ENCODE peak calls at places on chromosomes 7 and 10, in seven cellular contexts. One of them, this sample, is unnamed.
A peak's percentile ranks its signal among the peaks of the same experiment; 100 is the strongest.

GRCh38 chr7:88111136-88111748 is 108.6 kb downstream of the SRI start:
- DNase-seq in HEK293T: peak; percentile 42
- DNase-seq in Calu3: no peak
- DNase-seq in stimulated activated CD8-positive, alpha-beta memory T cell treated with anti-CD3 and anti-CD28 coated beads, Interleukin-15, amount 100 ng/mL, for 4 hours: no peak
- DNase-seq in activated T-cell treated with anti-CD3 and anti-CD28 coated beads for 1 hour: no peak
- DNase-seq in activated T-helper 1 cell treated with anti-CD3 and anti-CD28 coated beads, Interleukin-2, amount 50 U/mL, for 16 hours: no peak
- DNase-seq in COR-L47: peak; percentile 23
- DNase-seq in this sample: peak; percentile 40

GRCh38 chr7:142030294-142030693 is 34.6 kb downstream of the MGAM start:
- DNase-seq in HEK293T: no peak
- DNase-seq in Calu3: no peak
- DNase-seq in stimulated activated CD8-positive, alpha-beta memory T cell treated with anti-CD3 and anti-CD28 coated beads, Interleukin-15, amount 100 ng/mL, for 4 hours: no peak
- DNase-seq in activated T-cell treated with anti-CD3 and anti-CD28 coated beads for 1 hour: no peak
- DNase-seq in activated T-helper 1 cell treated with anti-CD3 and anti-CD28 coated beads, Interleukin-2, amount 50 U/mL, for 16 hours: no peak
- DNase-seq in COR-L47: no peak
- DNase-seq in this sample: no peak

GRCh38 chr7:155198901-155199845 is 98.5 kb upstream of the INSIG1 start:
- DNase-seq in HEK293T: no peak
- DNase-seq in Calu3: no peak
- DNase-seq in stimulated activated CD8-positive, alpha-beta memory T cell treated with anti-CD3 and anti-CD28 coated beads, Interleukin-15, amount 100 ng/mL, for 4 hours: peak; percentile 32
- DNase-seq in activated T-cell treated with anti-CD3 and anti-CD28 coated beads for 1 hour: no peak
- DNase-seq in activated T-helper 1 cell treated with anti-CD3 and anti-CD28 coated beads, Interleukin-2, amount 50 U/mL, for 16 hours: no peak
- DNase-seq in COR-L47: no peak
- DNase-seq in this sample: no peak

GRCh38 chr10:25232229-25232628 is 57.4 kb downstream of the GPR158 start:
- DNase-seq in HEK293T: no peak
- DNase-seq in Calu3: no peak
- DNase-seq in stimulated activated CD8-positive, alpha-beta memory T cell treated with anti-CD3 and anti-CD28 coated beads, Interleukin-15, amount 100 ng/mL, for 4 hours: no peak
- DNase-seq in activated T-cell treated with anti-CD3 and anti-CD28 coated beads for 1 hour: no peak
- DNase-seq in activated T-helper 1 cell treated with anti-CD3 and anti-CD28 coated beads, Interleukin-2, amount 50 U/mL, for 16 hours: no peak
- DNase-seq in COR-L47: no peak
- DNase-seq in this sample: no peak

GRCh38 chr7:104627516-104627915 is 299.1 kb downstream of the LHFPL3 start:
- DNase-seq in HEK293T: peak; percentile 12
- DNase-seq in Calu3: peak; percentile 13
- DNase-seq in stimulated activated CD8-positive, alpha-beta memory T cell treated with anti-CD3 and anti-CD28 coated beads, Interleukin-15, amount 100 ng/mL, for 4 hours: no peak
- DNase-seq in activated T-cell treated with anti-CD3 and anti-CD28 coated beads for 1 hour: no peak
- DNase-seq in activated T-helper 1 cell treated with anti-CD3 and anti-CD28 coated beads, Interleukin-2, amount 50 U/mL, for 16 hours: no peak
- DNase-seq in COR-L47: no peak
- DNase-seq in this sample: peak; percentile 64

GRCh38 chr7:103811997-103812396 is 177.5 kb downstream of the RELN start:
- DNase-seq in HEK293T: no peak
- DNase-seq in Calu3: peak; percentile 3
- DNase-seq in stimulated activated CD8-positive, alpha-beta memory T cell treated with anti-CD3 and anti-CD28 coated beads, Interleukin-15, amount 100 ng/mL, for 4 hours: no peak
- DNase-seq in activated T-cell treated with anti-CD3 and anti-CD28 coated beads for 1 hour: no peak
- DNase-seq in activated T-helper 1 cell treated with anti-CD3 and anti-CD28 coated beads, Interleukin-2, amount 50 U/mL, for 16 hours: no peak
- DNase-seq in COR-L47: peak; percentile 25
- DNase-seq in this sample: peak; percentile 20

GRCh38 chr7:19969859-19970493 is 196.6 kb upstream of the TMEM196 start:
- DNase-seq in HEK293T: no peak
- DNase-seq in Calu3: peak; percentile 35
- DNase-seq in stimulated activated CD8-positive, alpha-beta memory T cell treated with anti-CD3 and anti-CD28 coated beads, Interleukin-15, amount 100 ng/mL, for 4 hours: no peak
- DNase-seq in activated T-cell treated with anti-CD3 and anti-CD28 coated beads for 1 hour: no peak
- DNase-seq in activated T-helper 1 cell treated with anti-CD3 and anti-CD28 coated beads, Interleukin-2, amount 50 U/mL, for 16 hours: no peak
- DNase-seq in COR-L47: no peak
- DNase-seq in this sample: peak; percentile 50

GRCh38 chr10:126458453-126458852 is 70.2 kb upstream of the ADAM12 start:
- DNase-seq in HEK293T: no peak
- DNase-seq in Calu3: no peak
- DNase-seq in stimulated activated CD8-positive, alpha-beta memory T cell treated with anti-CD3 and anti-CD28 coated beads, Interleukin-15, amount 100 ng/mL, for 4 hours: no peak
- DNase-seq in activated T-cell treated with anti-CD3 and anti-CD28 coated beads for 1 hour: no peak
- DNase-seq in activated T-helper 1 cell treated with anti-CD3 and anti-CD28 coated beads, Interleukin-2, amount 50 U/mL, for 16 hours: no peak
- DNase-seq in COR-L47: no peak
- DNase-seq in this sample: no peak

GRCh38 chr10:106424076-106424475 is 740.4 kb downstream of the SORCS1 start:
- DNase-seq in HEK293T: no peak
- DNase-seq in Calu3: no peak
- DNase-seq in stimulated activated CD8-positive, alpha-beta memory T cell treated with anti-CD3 and anti-CD28 coated beads, Interleukin-15, amount 100 ng/mL, for 4 hours: no peak
- DNase-seq in activated T-cell treated with anti-CD3 and anti-CD28 coated beads for 1 hour: no peak
- DNase-seq in activated T-helper 1 cell treated with anti-CD3 and anti-CD28 coated beads, Interleukin-2, amount 50 U/mL, for 16 hours: no peak
- DNase-seq in COR-L47: no peak
- DNase-seq in this sample: no peak

GRCh38 chr7:55965805-55966421 is 1.5 kb downstream of the NIPSNAP2 start:
- DNase-seq in HEK293T: no peak
- DNase-seq in Calu3: no peak
- DNase-seq in stimulated activated CD8-positive, alpha-beta memory T cell treated with anti-CD3 and anti-CD28 coated beads, Interleukin-15, amount 100 ng/mL, for 4 hours: no peak
- DNase-seq in activated T-cell treated with anti-CD3 and anti-CD28 coated beads for 1 hour: no peak
- DNase-seq in activated T-helper 1 cell treated with anti-CD3 and anti-CD28 coated beads, Interleukin-2, amount 50 U/mL, for 16 hours: no peak
- DNase-seq in COR-L47: no peak
- DNase-seq in this sample: no peak

GRCh38 chr7:50359995-50360925 is 55.7 kb downstream of the IKZF1 start:
- DNase-seq in HEK293T: no peak
- DNase-seq in Calu3: no peak
- DNase-seq in stimulated activated CD8-positive, alpha-beta memory T cell treated with anti-CD3 and anti-CD28 coated beads, Interleukin-15, amount 100 ng/mL, for 4 hours: peak; percentile 87
- DNase-seq in activated T-cell treated with anti-CD3 and anti-CD28 coated beads for 1 hour: peak; percentile 61
- DNase-seq in activated T-helper 1 cell treated with anti-CD3 and anti-CD28 coated beads, Interleukin-2, amount 50 U/mL, for 16 hours: peak; percentile 59
- DNase-seq in COR-L47: no peak
- DNase-seq in this sample: peak; percentile 24

GRCh38 chr10:18099420-18099819 is 40.8 kb upstream of the CACNB2 start:
- DNase-seq in HEK293T: no peak
- DNase-seq in Calu3: no peak
- DNase-seq in stimulated activated CD8-positive, alpha-beta memory T cell treated with anti-CD3 and anti-CD28 coated beads, Interleukin-15, amount 100 ng/mL, for 4 hours: no peak
- DNase-seq in activated T-cell treated with anti-CD3 and anti-CD28 coated beads for 1 hour: no peak
- DNase-seq in activated T-helper 1 cell treated with anti-CD3 and anti-CD28 coated beads, Interleukin-2, amount 50 U/mL, for 16 hours: no peak
- DNase-seq in COR-L47: no peak
- DNase-seq in this sample: no peak

GRCh38 chr10:28845009-28845682 is 167.8 kb downstream of the BAMBI start:
- DNase-seq in HEK293T: no peak
- DNase-seq in Calu3: no peak
- DNase-seq in stimulated activated CD8-positive, alpha-beta memory T cell treated with anti-CD3 and anti-CD28 coated beads, Interleukin-15, amount 100 ng/mL, for 4 hours: no peak
- DNase-seq in activated T-cell treated with anti-CD3 and anti-CD28 coated beads for 1 hour: no peak
- DNase-seq in activated T-helper 1 cell treated with anti-CD3 and anti-CD28 coated beads, Interleukin-2, amount 50 U/mL, for 16 hours: no peak
- DNase-seq in COR-L47: no peak
- DNase-seq in this sample: no peak

GRCh38 chr10:33981301-33981700 is 646.8 kb upstream of the NRP1 start:
- DNase-seq in HEK293T: no peak
- DNase-seq in Calu3: no peak
- DNase-seq in stimulated activated CD8-positive, alpha-beta memory T cell treated with anti-CD3 and anti-CD28 coated beads, Interleukin-15, amount 100 ng/mL, for 4 hours: no peak
- DNase-seq in activated T-cell treated with anti-CD3 and anti-CD28 coated beads for 1 hour: no peak
- DNase-seq in activated T-helper 1 cell treated with anti-CD3 and anti-CD28 coated beads, Interleukin-2, amount 50 U/mL, for 16 hours: no peak
- DNase-seq in COR-L47: no peak
- DNase-seq in this sample: no peak

GRCh38 chr10:108307925-108308312 is 1143.4 kb upstream of the SORCS1 start:
- DNase-seq in HEK293T: no peak
- DNase-seq in Calu3: no peak
- DNase-seq in stimulated activated CD8-positive, alpha-beta memory T cell treated with anti-CD3 and anti-CD28 coated beads, Interleukin-15, amount 100 ng/mL, for 4 hours: no peak
- DNase-seq in activated T-cell treated with anti-CD3 and anti-CD28 coated beads for 1 hour: no peak
- DNase-seq in activated T-helper 1 cell treated with anti-CD3 and anti-CD28 coated beads, Interleukin-2, amount 50 U/mL, for 16 hours: no peak
- DNase-seq in COR-L47: no peak
- DNase-seq in this sample: no peak

GRCh38 chr10:79561257-79561656 is 1.1 kb upstream of the SFTPA2 start:
- DNase-seq in HEK293T: no peak
- DNase-seq in Calu3: peak; percentile 15
- DNase-seq in stimulated activated CD8-positive, alpha-beta memory T cell treated with anti-CD3 and anti-CD28 coated beads, Interleukin-15, amount 100 ng/mL, for 4 hours: no peak
- DNase-seq in activated T-cell treated with anti-CD3 and anti-CD28 coated beads for 1 hour: no peak
- DNase-seq in activated T-helper 1 cell treated with anti-CD3 and anti-CD28 coated beads, Interleukin-2, amount 50 U/mL, for 16 hours: no peak
- DNase-seq in COR-L47: no peak
- DNase-seq in this sample: no peak

This sample was measured in hepatocyte.